ENCODE peak calls at places on chromosomes 13 and 19, in ten cellular contexts. D is Right ventricle myocardium inferior; Z is activated CD8-positive, alpha-beta T cell treated with anti-CD3 and anti-CD28 coated beads for 36 hours; J is omental fat pad; X is CD4-positive, alpha-beta T cell; R is lower lobe of right lung; N is left ventricle myocardium superior; K is naive thymus-derived CD4-positive, alpha-beta T cell; O is effector memory CD8-positive, alpha-beta T cell; H is activated B cell treated with CpG ODN at 0.5 μM for 24 hours. L is an unnamed sample.
A peak's percentile ranks its signal among the peaks of the same experiment; 100 is the strongest.

GRCh38 chr13:39749528-39749927 is 94.1 kb downstream of the COG6 start:
- ATAC-seq in D (no peak), Z (no peak), J (no peak), X (no peak), R (no peak), N (no peak), K (no peak), O (no peak), H (no peak), L (no peak)

GRCh38 chr19:6268382-6268771 is 11.4 kb downstream of the MLLT1 start:
- ATAC-seq in D (no peak), Z (no peak), J (no peak), X (no peak), R (peak; percentile 49), N (no peak), K (no peak), O (no peak), H (no peak), L (no peak)

GRCh38 chr19:5251096-5252065 is 89.2 kb downstream of the PTPRS start:
- ATAC-seq in D (no peak), Z (no peak), J (no peak), X (no peak), R (no peak), N (no peak), K (no peak), O (no peak), H (no peak), L (no peak)

GRCh38 chr13:41492432-41493267 is 35.3 kb downstream of the RGCC start:
- ATAC-seq in D (no peak), Z (peak; percentile 72), J (no peak), X (peak; percentile 80), R (no peak), N (peak; percentile 5), K (peak; percentile 84), O (peak; percentile 86), H (peak; percentile 77), L (peak; percentile 90)

GRCh38 chr19:10533656-10534386 is 9.9 kb upstream of the ATG4D start:
- ATAC-seq in D (no peak), Z (no peak), J (peak; percentile 74), X (no peak), R (no peak), N (peak; percentile 33), K (no peak), O (no peak), H (no peak), L (no peak)

GRCh38 chr13:100694722-100695644 is 20.4 kb upstream of the TMTC4 start:
- ATAC-seq in D (peak; percentile 68), Z (peak; percentile 58), J (peak; percentile 91), X (no peak), R (peak; percentile 66), N (peak; percentile 72), K (no peak), O (no peak), H (no peak), L (peak; percentile 45)

GRCh38 chr19:14731200-14731599 is 41.4 kb downstream of the ZNF333 start:
- ATAC-seq in D (no peak), Z (no peak), J (no peak), X (no peak), R (no peak), N (no peak), K (no peak), O (no peak), H (no peak), L (no peak)

GRCh38 chr19:11096210-11096841 is 7.1 kb downstream of the LDLR start:
- ATAC-seq in D (peak; percentile 87), Z (peak; percentile 55), J (peak; percentile 3), X (peak; percentile 13), R (no peak), N (peak; percentile 86), K (peak; percentile 11), O (peak; percentile 31), H (peak; percentile 33), L (peak; percentile 52)

GRCh38 chr13:75792526-75793187 is 156.5 kb downstream of the LMO7 start:
- ATAC-seq in D (peak; percentile 80), Z (no peak), J (no peak), X (no peak), R (peak; percentile 44), N (peak; percentile 79), K (no peak), O (no peak), H (no peak), L (no peak)

GRCh38 chr13:48533207-48533499 is 273 bp upstream of the RCBTB2 start:
- ATAC-seq in D (peak; percentile 1), Z (no peak), J (peak; percentile 5), X (no peak), R (peak; percentile 15), N (peak; percentile 5), K (no peak), O (no peak), H (no peak), L (no peak)

GRCh38 chr19:5281588-5281987 is 59.0 kb downstream of the PTPRS start:
- ATAC-seq in D (peak; percentile 94), Z (no peak), J (peak; percentile 61), X (no peak), R (peak; percentile 88), N (peak; percentile 92), K (no peak), O (no peak), H (no peak), L (no peak)

GRCh38 chr19:20154636-20155035 is 12.4 kb upstream of the ZNF486 start:
- ATAC-seq in D (no peak), Z (no peak), J (no peak), X (no peak), R (no peak), N (no peak), K (no peak), O (no peak), H (no peak), L (no peak)

GRCh38 chr13:24308068-24308445 is 1.3 kb upstream of the C1QTNF9 start:
- ATAC-seq in D (peak; percentile 28), Z (no peak), J (no peak), X (no peak), R (peak; percentile 36), N (peak; percentile 38), K (peak; percentile 25), O (no peak), H (no peak), L (no peak)

GRCh38 chr19:13044160-13044853 is 49.0 kb downstream of the NFIX start:
- ATAC-seq in D (peak; percentile 15), Z (peak; percentile 90), J (peak; percentile 72), X (no peak), R (peak; percentile 62), N (no peak), K (peak; percentile 89), O (peak; percentile 93), H (no peak), L (peak; percentile 44)

GRCh38 chr13:42071667-42072419 is 23.4 kb downstream of the DGKH start:
- ATAC-seq in D (no peak), Z (no peak), J (no peak), X (peak; percentile 51), R (no peak), N (no peak), K (peak; percentile 57), O (peak; percentile 51), H (no peak), L (no peak)

GRCh38 chr19:40089462-40089861 is 1.3 kb downstream of the ZNF780A start:
- ATAC-seq in D (peak; percentile 36), Z (no peak), J (no peak), X (no peak), R (no peak), N (peak; percentile 25), K (no peak), O (no peak), H (no peak), L (no peak)

GRCh38 chr19:801861-802496 is 4.7 kb downstream of the PTBP1 start:
- ATAC-seq in D (no peak), Z (no peak), J (no peak), X (no peak), R (peak; percentile 22), N (peak; percentile 10), K (no peak), O (no peak), H (no peak), L (no peak)

GRCh38 chr19:11673608-11674041 is 65.1 kb downstream of the ZNF823 start:
- ATAC-seq in D (peak; percentile 92), Z (peak; percentile 62), J (peak; percentile 62), X (no peak), R (peak; percentile 90), N (peak; percentile 96), K (peak; percentile 40), O (no peak), H (peak; percentile 34), L (peak; percentile 43)

GRCh38 chr19:55600336-55601028 is 394 bp downstream of the ZNF524 start:
- ATAC-seq in D (no peak), Z (peak; percentile 0), J (no peak), X (no peak), R (no peak), N (peak; percentile 4), K (no peak), O (no peak), H (peak; percentile 1), L (no peak)

GRCh38 chr13:20988909-20989735 is 72.3 kb downstream of the LATS2 start:
- ATAC-seq in D (peak; percentile 20), Z (no peak), J (no peak), X (no peak), R (peak; percentile 14), N (peak; percentile 40), K (no peak), O (no peak), H (no peak), L (no peak)

GRCh38 chr13:46605824-46606554 is 53.0 kb downstream of the LRCH1 start:
- ATAC-seq in D (no peak), Z (peak; percentile 78), J (no peak), X (no peak), R (no peak), N (peak; percentile 9), K (peak; percentile 76), O (peak; percentile 14), H (peak; percentile 66), L (peak; percentile 82)

GRCh38 chr13:57629821-57630235 is 1.7 kb upstream of the PCDH17 start:
- ATAC-seq in D (peak; percentile 81), Z (peak; percentile 63), J (peak; percentile 72), X (peak; percentile 55), R (peak; percentile 66), N (peak; percentile 84), K (peak; percentile 40), O (peak; percentile 57), H (no peak), L (peak; percentile 80)

GRCh38 chr19:49338691-49339363 is 3.6 kb downstream of the CD37 start:
- ATAC-seq in D (peak; percentile 58), Z (peak; percentile 17), J (peak; percentile 70), X (no peak), R (peak; percentile 88), N (peak; percentile 71), K (no peak), O (no peak), H (peak; percentile 12), L (no peak)

GRCh38 chr13:43328907-43329306 is 305.5 kb downstream of the DNAJC15 start:
- ATAC-seq in D (no peak), Z (no peak), J (no peak), X (no peak), R (no peak), N (peak; percentile 38), K (no peak), O (no peak), H (no peak), L (no peak)

GRCh38 chr13:38656699-38657098 is 30.2 kb upstream of the FREM2 start:
- ATAC-seq in D (no peak), Z (no peak), J (no peak), X (no peak), R (no peak), N (no peak), K (no peak), O (no peak), H (no peak), L (no peak)

GRCh38 chr19:19510432-19510831 is 4.9 kb downstream of the TSSK6 start:
- ATAC-seq in D (no peak), Z (no peak), J (no peak), X (no peak), R (no peak), N (no peak), K (no peak), O (no peak), H (no peak), L (no peak)